ENCODE peak calls at places on chromosome 17, in six cellular contexts. One of them, this sample, is unnamed.

GRCh38 chr17:68972119-68972704 is 17.0 kb upstream of the ABCA8 start:
- DNase-seq in adrenal gland: no peak
- DNase-seq in lower lobe of right lung: no peak
- DNase-seq in effector memory CD4-positive, alpha-beta T cell: no peak
- DNase-seq in cardiac muscle cell: peak; percentile 58
- DNase-seq in ovary: no peak
- DNase-seq in this sample: no peak

GRCh38 chr17:17198281-17198680 is 7.9 kb downstream of the PLD6 start:
- DNase-seq in adrenal gland: no peak
- DNase-seq in lower lobe of right lung: no peak
- DNase-seq in effector memory CD4-positive, alpha-beta T cell: no peak
- DNase-seq in cardiac muscle cell: no peak
- DNase-seq in ovary: no peak
- DNase-seq in this sample: no peak

GRCh38 chr17:72145972-72146755 is 25.3 kb downstream of the SOX9 start:
- DNase-seq in adrenal gland: no peak
- DNase-seq in lower lobe of right lung: no peak
- DNase-seq in effector memory CD4-positive, alpha-beta T cell: no peak
- DNase-seq in cardiac muscle cell: no peak
- DNase-seq in ovary: no peak
- DNase-seq in this sample: no peak

GRCh38 chr17:75681289-75681688 is 14.2 kb downstream of the SAP30BP start:
- DNase-seq in adrenal gland: no peak
- DNase-seq in lower lobe of right lung: no peak
- DNase-seq in effector memory CD4-positive, alpha-beta T cell: no peak
- DNase-seq in cardiac muscle cell: peak; percentile 12
- DNase-seq in ovary: peak; percentile 3
- DNase-seq in this sample: no peak

GRCh38 chr17:42287305-42288077 is 807 bp upstream of the STAT5A start:
- DNase-seq in adrenal gland: peak; percentile 67
- DNase-seq in lower lobe of right lung: peak; percentile 71
- DNase-seq in effector memory CD4-positive, alpha-beta T cell: no peak
- DNase-seq in cardiac muscle cell: peak; percentile 50
- DNase-seq in ovary: peak; percentile 72
- DNase-seq in this sample: no peak

GRCh38 chr17:68431661-68432071 is 25.6 kb downstream of the WIPI1 start:
- DNase-seq in adrenal gland: no peak
- DNase-seq in lower lobe of right lung: no peak
- DNase-seq in effector memory CD4-positive, alpha-beta T cell: peak; percentile 28
- DNase-seq in cardiac muscle cell: peak; percentile 52
- DNase-seq in ovary: no peak
- DNase-seq in this sample: peak; percentile 58

GRCh38 chr17:10649031-10649430 is 8.1 kb downstream of the MYH3 start:
- DNase-seq in adrenal gland: no peak
- DNase-seq in lower lobe of right lung: no peak
- DNase-seq in effector memory CD4-positive, alpha-beta T cell: no peak
- DNase-seq in cardiac muscle cell: peak; percentile 17
- DNase-seq in ovary: no peak
- DNase-seq in this sample: no peak

GRCh38 chr17:78924481-78925151 is 571 bp downstream of the TIMP2 start:
- DNase-seq in adrenal gland: no peak
- DNase-seq in lower lobe of right lung: no peak
- DNase-seq in effector memory CD4-positive, alpha-beta T cell: no peak
- DNase-seq in cardiac muscle cell: peak; percentile 54
- DNase-seq in ovary: peak; percentile 77
- DNase-seq in this sample: peak; percentile 39

GRCh38 chr17:38444151-38444550 is 15.9 kb downstream of the ARHGAP23 start:
- DNase-seq in adrenal gland: peak; percentile 73
- DNase-seq in lower lobe of right lung: peak; percentile 76
- DNase-seq in effector memory CD4-positive, alpha-beta T cell: peak; percentile 18
- DNase-seq in cardiac muscle cell: peak; percentile 73
- DNase-seq in ovary: peak; percentile 79
- DNase-seq in this sample: peak; percentile 51

GRCh38 chr17:4678448-4679026 is 25.4 kb downstream of the PELP1 start:
- DNase-seq in adrenal gland: no peak
- DNase-seq in lower lobe of right lung: no peak
- DNase-seq in effector memory CD4-positive, alpha-beta T cell: no peak
- DNase-seq in cardiac muscle cell: peak; percentile 66
- DNase-seq in ovary: no peak
- DNase-seq in this sample: no peak

GRCh38 chr17:37339321-37339720 is 36.5 kb upstream of the C17orf78 start:
- DNase-seq in adrenal gland: no peak
- DNase-seq in lower lobe of right lung: no peak
- DNase-seq in effector memory CD4-positive, alpha-beta T cell: no peak
- DNase-seq in cardiac muscle cell: peak; percentile 8
- DNase-seq in ovary: no peak
- DNase-seq in this sample: no peak

GRCh38 chr17:79837888-79838540 is 1.2 kb downstream of the CBX4 start:
- DNase-seq in adrenal gland: peak; percentile 55
- DNase-seq in lower lobe of right lung: no peak
- DNase-seq in effector memory CD4-positive, alpha-beta T cell: no peak
- DNase-seq in cardiac muscle cell: no peak
- DNase-seq in ovary: peak; percentile 57
- DNase-seq in this sample: no peak

GRCh38 chr17:17880577-17881196 is 43.9 kb upstream of the SREBF1 start:
- DNase-seq in adrenal gland: no peak
- DNase-seq in lower lobe of right lung: no peak
- DNase-seq in effector memory CD4-positive, alpha-beta T cell: no peak
- DNase-seq in cardiac muscle cell: no peak
- DNase-seq in ovary: no peak
- DNase-seq in this sample: no peak

GRCh38 chr17:34847939-34848338 is 113.3 kb downstream of the CCT6B start:
- DNase-seq in adrenal gland: no peak
- DNase-seq in lower lobe of right lung: no peak
- DNase-seq in effector memory CD4-positive, alpha-beta T cell: no peak
- DNase-seq in cardiac muscle cell: no peak
- DNase-seq in ovary: no peak
- DNase-seq in this sample: no peak

GRCh38 chr17:72657467-72658317 is 434.8 kb downstream of the SLC39A11 start:
- DNase-seq in adrenal gland: no peak
- DNase-seq in lower lobe of right lung: no peak
- DNase-seq in effector memory CD4-positive, alpha-beta T cell: no peak
- DNase-seq in cardiac muscle cell: no peak
- DNase-seq in ovary: no peak
- DNase-seq in this sample: no peak

GRCh38 chr17:57941384-57942370 is 13.5 kb downstream of the CUEDC1 start:
- DNase-seq in adrenal gland: no peak
- DNase-seq in lower lobe of right lung: no peak
- DNase-seq in effector memory CD4-positive, alpha-beta T cell: no peak
- DNase-seq in cardiac muscle cell: no peak
- DNase-seq in ovary: no peak
- DNase-seq in this sample: no peak

GRCh38 chr17:57938061-57938502 is 17.1 kb downstream of the CUEDC1 start:
- DNase-seq in adrenal gland: no peak
- DNase-seq in lower lobe of right lung: no peak
- DNase-seq in effector memory CD4-positive, alpha-beta T cell: no peak
- DNase-seq in cardiac muscle cell: no peak
- DNase-seq in ovary: no peak
- DNase-seq in this sample: no peak

GRCh38 chr17:57940653-57941329 is 14.4 kb downstream of the CUEDC1 start:
- DNase-seq in adrenal gland: no peak
- DNase-seq in lower lobe of right lung: no peak
- DNase-seq in effector memory CD4-positive, alpha-beta T cell: no peak
- DNase-seq in cardiac muscle cell: no peak
- DNase-seq in ovary: no peak
- DNase-seq in this sample: no peak

GRCh38 chr17:57939797-57940196 is 15.4 kb downstream of the CUEDC1 start:
- DNase-seq in adrenal gland: no peak
- DNase-seq in lower lobe of right lung: peak; percentile 77
- DNase-seq in effector memory CD4-positive, alpha-beta T cell: no peak
- DNase-seq in cardiac muscle cell: no peak
- DNase-seq in ovary: no peak
- DNase-seq in this sample: no peak

DNA sequence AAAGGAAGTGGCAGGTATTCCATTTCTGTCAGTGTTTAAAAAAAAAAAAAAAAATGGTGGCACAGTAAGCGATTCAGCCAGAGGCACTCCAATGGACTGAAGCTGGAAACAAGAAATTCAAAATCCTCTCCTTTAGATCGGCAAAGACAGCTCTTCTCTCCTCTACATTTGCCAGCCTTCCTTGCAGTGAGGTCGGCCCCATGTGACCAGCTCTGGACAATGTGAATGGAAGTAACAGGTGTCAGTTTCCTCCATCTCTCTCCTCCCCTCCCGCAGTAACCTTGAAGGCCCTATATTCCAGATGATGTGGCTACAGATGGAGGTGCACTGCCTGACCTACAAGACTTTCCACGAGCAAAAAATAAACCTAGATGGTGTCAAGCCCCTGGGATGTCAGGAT is 15.0 kb downstream of the CUEDC1 start:
- DNase-seq in adrenal gland: no peak
- DNase-seq in lower lobe of right lung: no peak
- DNase-seq in effector memory CD4-positive, alpha-beta T cell: no peak
- DNase-seq in cardiac muscle cell: no peak
- DNase-seq in ovary: no peak
- DNase-seq in this sample: no peak
- H3K4me1 ChIP-seq in adrenal gland: peaks cover 51% of the 10 kb centered on the region
- H3K4me1 ChIP-seq in lower lobe of right lung: peaks cover 77% of the 10 kb centered on the region
- H3K4me1 ChIP-seq in effector memory CD4-positive, alpha-beta T cell: no peaks in the 10 kb centered on the region
- H3K4me1 ChIP-seq in cardiac muscle cell: peaks cover 17% of the 10 kb centered on the region
- H3K4me1 ChIP-seq in ovary: peaks cover 10% of the 10 kb centered on the region
- H3K4me1 ChIP-seq in this sample: peaks cover 16% of the 10 kb centered on the region

DNA sequence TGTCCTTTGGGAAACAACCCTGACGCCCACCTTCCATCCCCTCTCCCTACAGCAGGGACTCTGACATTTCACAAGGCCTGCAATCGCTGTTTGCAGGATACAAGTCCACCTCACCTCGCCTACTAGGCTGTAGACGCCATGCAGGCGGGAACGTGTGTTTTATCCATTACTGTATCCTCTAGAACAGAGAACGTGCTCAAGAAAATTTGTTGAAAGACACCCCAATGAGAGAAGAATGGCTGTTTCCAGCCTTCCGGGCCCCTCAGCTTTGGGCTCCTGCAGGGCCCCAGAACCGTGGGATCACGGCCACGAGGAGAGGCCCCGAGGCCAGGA is 1.5 kb upstream of the TTYH2 start:
- DNase-seq in adrenal gland: no peak
- DNase-seq in lower lobe of right lung: no peak
- DNase-seq in effector memory CD4-positive, alpha-beta T cell: no peak
- DNase-seq in cardiac muscle cell: no peak
- DNase-seq in ovary: no peak
- DNase-seq in this sample: peak; percentile 8
- H3K4me3 ChIP-seq in adrenal gland: peak overlapping the region; percentile 3
- H3K4me3 ChIP-seq in lower lobe of right lung: peak overlapping the region; percentile 66
- H3K4me3 ChIP-seq in effector memory CD4-positive, alpha-beta T cell: peak overlapping the region; percentile 67
- H3K4me3 ChIP-seq in cardiac muscle cell: no peak overlapping the region
- H3K4me3 ChIP-seq in ovary: peak overlapping the region; percentile 56
- H3K4me3 ChIP-seq in this sample: peak overlapping the region; percentile 61

DNA sequence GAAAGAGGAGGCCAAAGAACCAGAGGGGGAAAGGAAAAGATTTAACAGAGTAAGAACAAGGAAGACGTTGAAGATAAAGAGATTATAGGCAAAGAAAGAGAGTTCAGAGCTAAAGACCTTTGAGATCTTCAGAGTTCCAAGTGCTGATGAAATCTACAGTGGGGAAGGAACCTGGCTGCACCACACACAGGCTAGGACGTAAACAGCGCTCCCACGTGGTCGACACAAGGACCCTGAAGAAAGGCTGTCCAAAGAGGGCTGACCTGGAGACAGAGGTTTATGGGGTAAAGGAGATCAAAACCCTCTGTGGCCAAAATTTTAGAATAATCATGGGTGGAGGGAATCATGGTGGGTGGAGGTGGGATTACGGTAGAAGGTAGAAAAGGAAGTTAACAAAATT is 121.6 kb downstream of the PMP22 start:
- DNase-seq in adrenal gland: no peak
- DNase-seq in lower lobe of right lung: no peak
- DNase-seq in effector memory CD4-positive, alpha-beta T cell: no peak
- DNase-seq in cardiac muscle cell: no peak
- DNase-seq in ovary: no peak
- DNase-seq in this sample: no peak
- H3K4me1 ChIP-seq in adrenal gland: no peaks in the 10 kb centered on the region
- H3K4me1 ChIP-seq in lower lobe of right lung: no peaks in the 10 kb centered on the region
- H3K4me1 ChIP-seq in effector memory CD4-positive, alpha-beta T cell: no peaks in the 10 kb centered on the region
- H3K4me1 ChIP-seq in cardiac muscle cell: no peaks in the 10 kb centered on the region
- H3K4me1 ChIP-seq in ovary: no peaks in the 10 kb centered on the region
- H3K4me1 ChIP-seq in this sample: no peaks in the 10 kb centered on the region

DNA sequence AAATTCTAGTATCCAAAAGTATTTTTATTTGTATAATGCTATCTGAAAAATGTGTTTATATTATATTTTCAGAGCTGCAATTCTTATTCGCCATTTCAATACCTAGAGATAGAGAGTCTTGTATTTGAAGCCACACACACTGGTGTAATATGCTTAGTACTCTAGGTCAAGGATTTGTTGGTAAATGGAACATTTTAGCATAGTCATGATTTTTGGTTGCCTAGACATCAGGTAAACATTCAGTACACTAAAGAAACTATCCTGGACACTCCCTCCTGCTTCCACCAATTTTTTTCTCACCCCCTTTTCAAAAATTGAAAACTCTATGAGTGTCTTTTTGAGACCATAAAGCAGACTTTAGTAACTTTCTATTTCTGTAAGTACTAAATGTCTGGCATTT is 20.8 kb downstream of the ABHD15 start:
- DNase-seq in adrenal gland: no peak
- DNase-seq in lower lobe of right lung: no peak
- DNase-seq in effector memory CD4-positive, alpha-beta T cell: no peak
- DNase-seq in cardiac muscle cell: no peak
- DNase-seq in ovary: no peak
- DNase-seq in this sample: no peak
- H3K4me3 ChIP-seq in adrenal gland: no peak overlapping the region
- H3K4me3 ChIP-seq in lower lobe of right lung: no peak overlapping the region
- H3K4me3 ChIP-seq in effector memory CD4-positive, alpha-beta T cell: no peak overlapping the region
- H3K4me3 ChIP-seq in cardiac muscle cell: no peak overlapping the region
- H3K4me3 ChIP-seq in ovary: no peak overlapping the region
- H3K4me3 ChIP-seq in this sample: no peak overlapping the region

GRCh38 chr17:8273884-8274444 is 14.5 kb upstream of the RANGRF start:
- DNase-seq in adrenal gland: no peak
- DNase-seq in lower lobe of right lung: no peak
- DNase-seq in effector memory CD4-positive, alpha-beta T cell: no peak
- DNase-seq in cardiac muscle cell: no peak
- DNase-seq in ovary: no peak
- DNase-seq in this sample: no peak

GRCh38 chr17:8267480-8268147 is 18.5 kb downstream of the PFAS start:
- DNase-seq in adrenal gland: no peak
- DNase-seq in lower lobe of right lung: no peak
- DNase-seq in effector memory CD4-positive, alpha-beta T cell: no peak
- DNase-seq in cardiac muscle cell: no peak
- DNase-seq in ovary: no peak
- DNase-seq in this sample: no peak

GRCh38 chr17:8268550-8269298 is 19.6 kb downstream of the PFAS start:
- DNase-seq in adrenal gland: no peak
- DNase-seq in lower lobe of right lung: no peak
- DNase-seq in effector memory CD4-positive, alpha-beta T cell: no peak
- DNase-seq in cardiac muscle cell: no peak
- DNase-seq in ovary: no peak
- DNase-seq in this sample: no peak

GRCh38 chr17:8275421-8276290 is 12.8 kb upstream of the RANGRF start:
- DNase-seq in adrenal gland: no peak
- DNase-seq in lower lobe of right lung: no peak
- DNase-seq in effector memory CD4-positive, alpha-beta T cell: no peak
- DNase-seq in cardiac muscle cell: no peak
- DNase-seq in ovary: no peak
- DNase-seq in this sample: no peak

DNA sequence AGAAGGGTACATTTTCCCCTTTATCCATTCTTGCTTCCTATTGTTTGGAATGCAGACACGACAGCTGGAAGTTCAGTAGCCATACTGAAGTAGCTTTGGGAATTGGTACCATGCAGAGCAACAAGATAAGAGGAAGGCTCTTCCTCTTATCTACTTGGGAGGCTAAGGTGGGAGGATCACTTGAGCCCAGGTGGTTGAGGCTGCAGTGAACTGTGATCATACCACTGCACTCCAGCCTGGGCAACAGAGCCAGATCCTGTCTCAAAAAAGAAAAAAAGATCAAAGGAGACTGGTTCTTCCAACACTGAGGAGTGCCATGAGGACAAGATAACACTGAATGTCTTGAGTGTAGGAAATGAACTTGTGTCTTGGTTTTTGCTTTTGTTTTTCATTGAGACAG is 16.0 kb upstream of the RANGRF start:
- DNase-seq in adrenal gland: no peak
- DNase-seq in lower lobe of right lung: no peak
- DNase-seq in effector memory CD4-positive, alpha-beta T cell: no peak
- DNase-seq in cardiac muscle cell: no peak
- DNase-seq in ovary: no peak
- DNase-seq in this sample: no peak
- H3K4me1 ChIP-seq in adrenal gland: no peaks in the 10 kb centered on the region
- H3K4me1 ChIP-seq in lower lobe of right lung: no peaks in the 10 kb centered on the region
- H3K4me1 ChIP-seq in effector memory CD4-positive, alpha-beta T cell: no peaks in the 10 kb centered on the region
- H3K4me1 ChIP-seq in cardiac muscle cell: no peaks in the 10 kb centered on the region
- H3K4me1 ChIP-seq in ovary: no peaks in the 10 kb centered on the region
- H3K4me1 ChIP-seq in this sample: no peaks in the 10 kb centered on the region

This sample was measured in HAP-1.